ENCODE peak calls at places on chromosomes 1 and 21, in five cellular contexts. S is fibroblast of lung, D is tibial artery, A is AG09309, U is BE2C. Z is an unnamed sample.

GRCh38 chr21:35575280-35575915 is 484.9 kb downstream of the SETD4 start:
- DNase-seq in U (no peak), A (peak), S (peak), D (no peak), Z (no peak)

GRCh38 chr1:117392776-117393175 is 25.5 kb downstream of the MAN1A2 start:
- DNase-seq in D (no peak), S (peak), U (no peak), A (no peak), Z (no peak)

GRCh38 chr1:186498695-186499389 is 37.9 kb upstream of the PDC start:
- DNase-seq in D (no peak), A (no peak), S (peak), U (no peak), Z (no peak)

GRCh38 chr1:31407029-31407626 is 5.9 kb upstream of the SERINC2 start:
- DNase-seq in A (no peak), D (no peak), S (no peak), U (no peak), Z (no peak)

GRCh38 chr1:182069028-182069466 is 7.5 kb upstream of the ZNF648 start:
- DNase-seq in U (peak), S (no peak), D (no peak), A (no peak), Z (no peak)

GRCh38 chr1:43853161-43853921 is 80.3 kb upstream of the ARTN start:
- DNase-seq in U (peak), S (peak), D (peak), A (peak), Z (no peak)

GRCh38 chr21:38804617-38805281 is 980 bp upstream of the ETS2 start:
- DNase-seq in S (peak), D (peak), U (peak), A (no peak), Z (no peak)

GRCh38 chr1:94737124-94737998 is 82.8 kb upstream of the SLC44A3 start:
- DNase-seq in U (no peak), S (peak), D (no peak), A (no peak), Z (no peak)

GRCh38 chr1:34415140-34415539 is 238.4 kb downstream of the C1orf94 start:
- DNase-seq in U (no peak), S (no peak), D (no peak), A (no peak), Z (no peak)

GRCh38 chr1:53766766-53767409 is 27.9 kb upstream of the GLIS1 start:
- DNase-seq in S (peak), A (no peak), D (no peak), U (no peak), Z (no peak)

GRCh38 chr1:215005656-215006335 is 76.7 kb upstream of the KCNK2 start:
- DNase-seq in A (no peak), D (no peak), U (no peak), S (no peak), Z (no peak)

GRCh38 chr1:67312630-67313029 is 5.0 kb downstream of the IL12RB2 start:
- DNase-seq in S (no peak), D (no peak), A (no peak), U (no peak), Z (no peak)

GRCh38 chr1:98086156-98086555 is 165.3 kb upstream of the DPYD start:
- DNase-seq in U (no peak), S (peak), A (no peak), D (no peak), Z (no peak)

GRCh38 chr1:231420959-231421615 is 1.0 kb downstream of the EGLN1 start:
- DNase-seq in U (peak), S (peak), A (no peak), D (peak), Z (no peak)

GRCh38 chr1:232988572-232989040 is 38.2 kb downstream of the NTPCR start:
- DNase-seq in A (no peak), S (peak), U (no peak), D (no peak), Z (no peak)

DNA sequence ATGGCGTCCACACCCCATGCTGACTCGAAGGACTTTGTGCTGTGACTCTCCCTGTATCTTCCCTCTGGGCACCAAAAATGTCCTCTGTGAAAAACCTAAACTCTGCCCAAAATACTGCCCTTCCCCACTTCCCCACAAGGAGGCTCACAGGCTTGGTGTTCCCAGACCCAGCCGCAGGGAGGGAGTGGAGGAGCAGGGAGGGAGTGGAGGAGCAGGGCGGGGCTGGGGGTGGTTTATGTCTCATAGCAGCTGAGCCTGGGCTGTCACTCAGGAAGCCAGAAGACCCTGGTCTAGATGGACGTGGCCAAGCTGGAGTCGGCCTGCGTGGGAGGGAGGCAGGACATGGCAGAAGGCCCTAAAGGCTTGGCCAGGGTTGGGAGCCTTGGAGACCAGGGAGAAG is 461.7 kb downstream of the PTPRU start:
- DNase-seq in D (no peak), S (peak), A (no peak), U (peak), Z (no peak)
- TF ChIP-seq CTCF in D (no peak), S (peak), A (peak), U (peak), Z (peak)

DNA sequence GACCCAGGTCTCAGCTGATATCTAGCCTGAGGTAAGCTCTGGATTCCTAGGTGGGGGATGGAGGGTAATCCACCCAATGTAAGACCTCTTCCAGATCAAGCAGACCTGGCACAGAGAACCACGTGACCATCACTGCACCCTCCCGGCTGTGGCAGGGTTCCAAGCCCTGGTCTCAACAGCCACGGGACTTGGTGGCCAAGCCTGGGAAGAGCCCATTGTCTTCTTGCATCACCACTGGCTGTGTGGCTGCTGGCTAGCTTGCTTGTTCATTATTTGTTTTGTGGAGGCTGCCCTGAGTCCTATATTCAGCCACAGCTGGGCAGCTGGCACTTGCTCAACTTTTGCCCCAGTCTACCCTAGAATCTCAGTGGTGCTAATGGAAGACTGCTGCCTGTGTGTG is 24.1 kb upstream of the NFASC start:
- DNase-seq in S (no peak), U (peak), A (no peak), D (no peak), Z (no peak)
- TF ChIP-seq CTCF in S (no peak), U (no peak), A (no peak), D (no peak), Z (no peak)

DNA sequence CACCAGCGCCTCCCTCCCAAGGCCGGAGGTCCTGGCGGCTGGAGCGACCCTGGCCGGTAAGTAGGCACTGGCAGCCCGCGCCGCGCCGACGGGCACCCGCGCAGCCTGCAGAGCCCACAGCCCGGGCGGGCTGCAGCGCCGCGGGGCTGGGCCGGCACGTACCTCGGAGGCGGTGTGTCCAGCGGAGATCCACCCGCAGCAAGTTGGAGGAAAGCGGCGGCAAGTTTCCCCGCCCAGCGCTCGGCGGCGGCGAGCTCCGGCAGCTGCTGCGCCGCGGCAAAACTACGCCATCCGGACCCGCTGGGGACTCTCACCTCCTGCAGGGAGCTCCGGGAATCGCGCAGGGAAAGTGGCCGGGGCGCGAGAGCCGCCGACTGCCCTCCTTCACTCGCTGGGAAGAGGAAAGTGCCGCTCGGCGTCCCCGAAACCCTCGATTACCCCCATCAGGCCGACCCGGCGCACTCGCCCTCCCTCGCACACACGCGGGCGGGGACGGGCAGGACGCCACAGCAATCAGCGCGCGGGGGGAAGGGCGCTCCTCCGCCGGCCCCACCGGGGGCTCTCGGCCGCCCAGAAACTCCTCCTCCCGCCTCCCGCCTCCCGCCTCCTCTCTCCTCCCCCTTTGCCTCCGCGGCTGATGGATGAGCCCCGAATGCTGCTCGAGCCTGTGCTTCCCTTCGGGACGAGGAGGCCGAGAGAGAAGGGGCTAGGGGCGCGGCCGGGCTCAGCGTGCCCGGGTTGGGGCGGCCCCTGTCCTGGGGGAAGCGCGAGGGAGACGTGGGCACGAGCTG is at the start of gene TGFBR3:
- DNase-seq in S (peak), U (peak), D (peak), A (peak), Z (peak)
- TF ChIP-seq CTCF in S (peak), U (peak), D (peak), A (peak), Z (peak)

GRCh38 chr1:75908717-75909152 is 23.5 kb downstream of the ASB17 start:
- DNase-seq in D (no peak), A (peak), U (peak), S (peak), Z (peak)
- TF ChIP-seq CTCF in D (no peak), A (peak), U (peak), S (peak), Z (peak)

GRCh38 chr21:43829161-43829560 is 35.9 kb upstream of the AGPAT3 start:
- DNase-seq in A (no peak), U (no peak), S (no peak), D (no peak), Z (no peak)

GRCh38 chr21:43827015-43827611 is 37.7 kb downstream of the RRP1 start:
- DNase-seq in S (peak), D (no peak), U (no peak), A (peak), Z (peak)

GRCh38 chr21:43832648-43833047 is 32.4 kb upstream of the AGPAT3 start:
- DNase-seq in A (no peak), S (no peak), D (no peak), U (no peak), Z (no peak)

GRCh38 chr21:43832158-43832550 is 32.9 kb upstream of the AGPAT3 start:
- DNase-seq in S (no peak), U (no peak), A (no peak), D (no peak), Z (no peak)

DNA sequence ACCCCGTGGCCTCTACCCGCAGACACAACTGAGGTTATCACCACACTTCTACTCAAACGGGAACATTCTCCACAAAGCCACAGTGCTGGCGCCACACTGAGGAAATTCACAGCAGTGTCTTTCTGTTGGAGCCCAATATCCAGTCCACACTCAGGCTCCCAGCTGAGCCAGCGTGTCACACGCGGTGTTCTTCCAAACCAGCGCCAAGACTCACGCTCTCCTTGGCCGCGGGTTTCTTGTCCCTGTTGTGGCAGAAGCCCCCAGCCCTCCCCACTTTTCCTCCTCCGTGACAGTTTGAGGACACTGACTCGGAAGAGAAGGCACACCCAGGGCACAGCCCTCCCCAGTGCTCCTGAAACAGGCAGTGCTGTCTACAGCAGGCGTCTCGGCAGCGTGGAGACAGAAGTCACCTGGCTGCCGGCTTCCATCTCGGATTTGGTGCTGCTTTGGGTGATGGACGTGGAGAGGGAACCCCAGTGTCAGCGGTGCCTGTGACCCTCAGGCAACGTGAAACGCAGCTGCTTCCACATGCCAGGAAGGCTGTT is 35.4 kb upstream of the AGPAT3 start:
- DNase-seq in U (no peak), A (no peak), D (no peak), S (no peak), Z (no peak)
- TF ChIP-seq CTCF in U (peak), A (no peak), D (no peak), S (peak), Z (no peak)

DNA sequence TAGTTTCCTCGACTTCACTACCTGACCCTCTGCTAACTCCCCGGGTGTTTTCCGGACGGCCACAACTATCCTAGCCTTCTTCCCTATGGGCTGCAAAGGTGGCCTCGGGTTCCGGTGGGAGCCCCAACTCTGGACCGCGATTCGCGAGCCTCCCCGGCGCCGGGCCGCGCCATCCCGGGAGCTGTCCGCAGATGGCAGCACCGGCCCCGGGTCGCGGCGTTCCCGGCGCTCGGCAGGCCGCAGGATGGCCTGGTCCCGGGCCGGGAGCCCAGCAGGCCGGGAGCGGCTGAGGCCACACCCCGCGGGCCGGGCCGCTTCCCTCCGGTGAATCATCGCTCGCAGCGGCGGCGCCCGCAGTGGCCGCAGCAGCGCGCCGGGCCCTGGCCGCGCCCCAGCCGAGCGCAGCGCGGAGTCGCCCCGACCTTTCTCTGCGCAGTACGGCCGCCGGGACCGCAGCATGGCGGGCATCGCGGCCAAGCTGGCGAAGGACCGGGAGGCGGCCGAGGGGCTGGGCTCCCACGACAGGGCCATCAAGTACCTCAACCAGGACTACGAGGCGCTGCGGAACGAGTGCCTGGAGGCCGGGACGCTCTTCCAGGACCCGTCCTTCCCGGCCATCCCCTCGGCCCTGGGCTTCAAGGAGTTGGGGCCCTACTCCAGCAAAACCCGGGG is at the start of gene CAPN2:
- DNase-seq in U (peak), A (no peak), S (peak), D (peak), Z (peak)
- TF ChIP-seq CTCF in U (peak), A (peak), S (peak), D (peak), Z (peak)

GRCh38 chr1:59074574-59074973 is 222.3 kb upstream of the FGGY start:
- DNase-seq in D (no peak), A (no peak), S (no peak), U (no peak), Z (no peak)

GRCh38 chr1:59075021-59075420 is 221.9 kb upstream of the FGGY start:
- DNase-seq in D (no peak), A (no peak), S (no peak), U (no peak), Z (no peak)

GRCh38 chr1:59070607-59071006 is 226.3 kb upstream of the FGGY start:
- DNase-seq in S (no peak), A (no peak), D (no peak), U (no peak), Z (no peak)

GRCh38 chr1:59071289-59071688 is 225.6 kb upstream of the FGGY start:
- DNase-seq in D (no peak), S (no peak), U (no peak), A (no peak), Z (no peak)

GRCh38 chr1:59072017-59072947 is 224.6 kb upstream of the FGGY start:
- DNase-seq in U (no peak), A (no peak), S (peak), D (no peak), Z (no peak)
- TF ChIP-seq CTCF in U (no peak), A (no peak), S (no peak), D (no peak), Z (no peak)

DNA sequence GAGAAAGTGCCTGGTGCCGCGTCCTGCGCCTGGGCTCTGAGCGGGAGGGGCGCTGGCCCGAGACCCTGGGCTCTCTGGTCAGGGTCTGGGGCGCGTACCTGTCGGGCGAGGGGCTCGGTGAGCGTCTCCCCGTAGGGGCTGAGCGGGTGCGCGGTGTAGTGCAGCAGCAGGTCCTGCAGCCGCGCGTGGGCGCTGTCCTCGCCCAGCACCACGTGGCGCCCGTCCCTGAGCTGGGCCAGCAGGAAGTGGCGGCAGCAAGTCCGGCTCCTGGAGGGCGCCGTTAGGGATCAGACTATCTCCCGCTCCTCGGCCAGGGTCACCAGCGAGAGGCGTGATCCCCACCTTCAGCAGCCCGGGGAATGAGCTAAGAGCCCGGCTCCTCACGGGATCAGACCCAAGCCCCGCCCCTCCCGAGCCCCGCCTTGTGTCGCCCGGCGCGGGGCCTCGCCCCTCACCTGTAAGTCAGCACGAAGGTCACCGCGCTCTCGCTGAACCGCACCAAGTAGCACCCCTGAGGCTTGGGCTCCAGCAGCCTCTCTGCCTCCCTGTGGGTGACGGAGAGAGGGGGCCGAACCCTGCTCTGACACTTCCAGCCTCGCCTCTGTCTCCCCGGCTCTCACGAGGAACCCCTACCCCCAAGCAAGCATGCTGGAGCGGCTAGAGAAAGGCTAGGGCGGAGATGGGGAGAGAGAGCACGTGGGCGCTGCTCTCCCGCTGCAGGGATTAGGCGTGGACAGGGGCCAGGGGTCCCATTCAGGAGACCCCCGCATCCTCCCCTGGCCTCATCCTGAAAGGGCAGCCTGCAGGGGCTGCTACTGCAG is 2.7 kb downstream of the SH2D2A start:
- DNase-seq in A (no peak), D (peak), U (peak), S (peak), Z (no peak)
- TF ChIP-seq CTCF in A (peak), D (peak), U (peak), S (peak), Z (peak)

GRCh38 chr1:99682291-99682751 is 36.4 kb downstream of the PALMD start:
- DNase-seq in A (no peak), D (no peak), U (no peak), S (peak), Z (no peak)

GRCh38 chr1:99681583-99681982 is 35.7 kb downstream of the PALMD start:
- DNase-seq in S (no peak), U (peak), D (no peak), A (no peak), Z (no peak)

GRCh38 chr1:99691175-99691574 is 45.3 kb downstream of the PALMD start:
- DNase-seq in S (peak), U (no peak), A (no peak), D (no peak), Z (no peak)

GRCh38 chr1:99680258-99680657 is 34.3 kb downstream of the PALMD start:
- DNase-seq in U (peak), A (no peak), S (peak), D (no peak), Z (no peak)

DNA sequence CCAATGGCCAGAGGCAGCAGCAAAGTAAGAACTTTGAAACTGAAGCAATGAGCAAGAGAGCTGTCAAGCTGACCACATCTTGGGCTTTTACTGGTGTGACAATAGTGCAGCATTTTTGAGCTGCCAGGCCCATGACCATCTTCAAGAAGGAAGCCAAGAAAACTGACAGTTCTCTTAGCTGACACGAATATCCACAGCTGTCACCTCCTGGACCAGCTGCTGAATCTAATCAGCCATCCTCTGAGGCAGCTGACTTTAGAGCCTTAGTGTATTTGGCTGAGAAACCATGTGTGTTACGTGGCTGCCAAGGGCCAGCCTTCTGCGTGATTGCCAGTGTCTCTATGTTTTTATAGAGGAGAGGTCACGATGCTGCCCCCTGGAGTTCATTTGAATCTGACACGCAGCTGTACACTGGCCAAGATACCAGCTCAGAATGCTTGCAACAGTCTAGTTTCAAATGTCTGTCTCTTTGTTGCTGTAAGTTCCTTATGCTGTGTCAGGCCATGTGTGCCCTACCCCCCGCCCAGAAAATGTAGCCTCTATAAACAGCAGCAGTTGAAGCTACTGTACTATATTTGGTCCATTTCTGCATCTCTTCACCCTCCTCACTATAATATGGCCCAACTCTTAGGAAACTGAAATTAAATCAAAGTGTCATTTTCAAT is 39.7 kb downstream of the PALMD start:
- DNase-seq in A (peak), U (peak), D (peak), S (peak), Z (peak)
- TF ChIP-seq CTCF in A (peak), U (peak), D (peak), S (peak), Z (peak)

Z was measured in AG09319.